ENCODE peak calls at places on chromosome 6, in four cellular contexts. K is A549, Y is endothelial cell of umbilical vein, E is HepG2. M is an unnamed sample.

GRCh38 chr6:150008588-150008987 is 16.7 kb downstream of the RAET1L start:
- DNase-seq in K (peak; percentile 47), Y (no peak), E (no peak), M (peak; percentile 17)

GRCh38 chr6:24879351-24879750 is 56.4 kb downstream of the RIPOR2 start:
- DNase-seq in K (no peak), Y (no peak), E (no peak), M (no peak)

GRCh38 chr6:16758163-16758975 is 2.9 kb downstream of the ATXN1 start:
- DNase-seq in K (no peak), Y (no peak), E (peak; percentile 66), M (peak; percentile 73)

GRCh38 chr6:105879902-105880547 is 206.1 kb upstream of the PRDM1 start:
- DNase-seq in K (no peak), Y (no peak), E (no peak), M (peak; percentile 89)

GRCh38 chr6:44271406-44271723 is 1.1 kb downstream of the TMEM151B start:
- DNase-seq in K (no peak), Y (no peak), E (no peak), M (no peak)

GRCh38 chr6:160238234-160238633 is 20.4 kb downstream of the SLC22A2 start:
- DNase-seq in K (no peak), Y (no peak), E (no peak), M (no peak)

GRCh38 chr6:165718486-165718885 is 55.4 kb upstream of the PDE10A start:
- DNase-seq in K (no peak), Y (peak; percentile 70), E (no peak), M (no peak)

GRCh38 chr6:145148392-145149175 is 586.7 kb downstream of the EPM2A start:
- DNase-seq in K (peak; percentile 2), Y (no peak), E (peak; percentile 36), M (peak; percentile 93)

GRCh38 chr6:82364087-82365010 is 732 bp downstream of the TPBG start:
- DNase-seq in K (peak; percentile 44), Y (peak; percentile 13), E (no peak), M (no peak)

GRCh38 chr6:77466055-77467028 is 3.1 kb upstream of the HTR1B start:
- DNase-seq in K (peak; percentile 15), Y (peak; percentile 77), E (peak; percentile 20), M (peak; percentile 15)

GRCh38 chr6:103113416-103113815 is 1719.9 kb downstream of the GRIK2 start:
- DNase-seq in K (no peak), Y (no peak), E (no peak), M (no peak)

GRCh38 chr6:98039876-98040605 is 757.0 kb upstream of the MMS22L start:
- DNase-seq in K (no peak), Y (no peak), E (no peak), M (peak; percentile 11)

GRCh38 chr6:109322825-109323580 is 59.3 kb downstream of the CD164 start:
- DNase-seq in K (no peak), Y (no peak), E (no peak), M (peak; percentile 72)

GRCh38 chr6:73657201-73657600 is 3.4 kb upstream of the SLC17A5 start:
- DNase-seq in K (no peak), Y (no peak), E (no peak), M (no peak)

GRCh38 chr6:108560463-108561308 is at the start of gene FOXO3:
- DNase-seq in K (peak; percentile 63), Y (peak; percentile 90), E (peak; percentile 72), M (peak; percentile 95)

GRCh38 chr6:141758430-141758829 is 374.3 kb upstream of the GJE1 start:
- DNase-seq in K (no peak), Y (no peak), E (no peak), M (no peak)

GRCh38 chr6:39208233-39208720 is 21.0 kb downstream of the KCNK5 start:
- DNase-seq in K (no peak), Y (no peak), E (no peak), M (no peak)

GRCh38 chr6:121711472-121711871 is 276.0 kb downstream of the GJA1 start:
- DNase-seq in K (no peak), Y (peak; percentile 90), E (no peak), M (no peak)

GRCh38 chr6:148364056-148364844 is 21.6 kb downstream of the SASH1 start:
- DNase-seq in K (no peak), Y (peak; percentile 97), E (no peak), M (no peak)

GRCh38 chr6:148249160-148249559 is 93.5 kb upstream of the SASH1 start:
- DNase-seq in K (no peak), Y (no peak), E (no peak), M (no peak)

GRCh38 chr6:116309001-116309400 is 29.3 kb upstream of the TSPYL1 start:
- DNase-seq in K (no peak), Y (no peak), E (no peak), M (no peak)

GRCh38 chr6:48476257-48476656 is 365.3 kb upstream of the PTCHD4 start:
- DNase-seq in K (no peak), Y (peak; percentile 45), E (peak; percentile 32), M (peak; percentile 2)
- TF ChIP-seq CTCF in K (peak; percentile 15), Y (peak; percentile 6), E (peak; percentile 64), M (no peak)

GRCh38 chr6:33323623-33323948 is 6.0 kb upstream of the ZBTB22 start:
- DNase-seq in K (no peak), Y (no peak), E (no peak), M (no peak)

GRCh38 chr6:33319939-33320314 is 2.4 kb upstream of the ZBTB22 start:
- DNase-seq in K (no peak), Y (no peak), E (no peak), M (no peak)

GRCh38 chr6:33320315-33321181 is 3.0 kb upstream of the ZBTB22 start:
- DNase-seq in K (no peak), Y (peak; percentile 66), E (no peak), M (no peak)

GRCh38 chr6:33318426-33319073 is 1.0 kb upstream of the ZBTB22 start:
- DNase-seq in K (no peak), Y (no peak), E (no peak), M (no peak)

GRCh38 chr6:33321227-33321626 is 3.7 kb upstream of the ZBTB22 start:
- DNase-seq in K (no peak), Y (no peak), E (no peak), M (no peak)
- H3K4me3 ChIP-seq in K (no peak overlapping the region), Y (no peak overlapping the region), E (no peak overlapping the region), M (peak overlapping the region; percentile 93)

GRCh38 chr6:92538296-92538695 is 881.1 kb downstream of the EPHA7 start:
- DNase-seq in K (no peak), Y (peak; percentile 73), E (no peak), M (no peak)
- TF ChIP-seq MYC in K (no peak), Y (no peak), E (no peak), M (no peak)

DNA sequence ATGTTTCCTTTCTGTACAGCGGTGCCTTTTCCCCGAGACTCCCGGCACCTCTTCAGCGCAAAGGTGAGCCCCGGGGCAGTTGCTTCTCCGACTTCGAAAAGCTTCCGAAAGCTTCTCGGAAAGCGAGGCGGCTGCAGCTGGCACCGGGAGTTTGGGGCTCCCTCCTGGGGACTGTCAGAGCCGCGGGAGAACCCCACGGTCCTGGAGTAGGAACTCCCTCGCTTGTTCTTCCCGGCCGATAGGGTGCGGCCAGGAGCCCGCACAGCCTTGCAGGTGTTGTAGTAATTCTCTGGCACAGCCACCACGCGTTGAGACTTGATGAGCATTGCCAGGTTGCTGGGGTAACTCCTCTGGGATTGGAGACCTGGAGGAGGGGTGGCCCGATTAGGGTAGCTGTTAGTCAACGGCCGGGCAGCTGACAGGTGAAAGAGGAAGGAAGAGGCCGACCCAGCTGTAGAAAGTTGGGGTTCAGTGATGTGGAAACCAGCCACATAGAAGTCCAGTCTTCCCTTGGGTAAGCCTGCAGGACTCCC is 708 bp downstream of the KDM1B start:
- DNase-seq in K (peak; percentile 76), Y (peak; percentile 40), E (peak; percentile 85), M (peak; percentile 77)
- TF ChIP-seq CTCF in K (peak; percentile 22), Y (no peak), E (peak; percentile 73), M (peak; percentile 12)

GRCh38 chr6:4316867-4317400 is 181.6 kb upstream of the ECI2 start:
- DNase-seq in K (no peak), Y (peak; percentile 91), E (no peak), M (peak; percentile 83)
- H3K4me3 ChIP-seq in K (no peak overlapping the region), Y (no peak overlapping the region), E (no peak overlapping the region), M (no peak overlapping the region)

GRCh38 chr6:4359108-4359710 is 223.8 kb upstream of the ECI2 start:
- DNase-seq in K (no peak), Y (no peak), E (no peak), M (no peak)

GRCh38 chr6:4360920-4361319 is 225.5 kb upstream of the ECI2 start:
- DNase-seq in K (no peak), Y (no peak), E (no peak), M (no peak)

GRCh38 chr6:4356899-4357659 is 221.7 kb upstream of the ECI2 start:
- DNase-seq in K (no peak), Y (no peak), E (no peak), M (no peak)

GRCh38 chr6:4355241-4355640 is 219.9 kb upstream of the ECI2 start:
- DNase-seq in K (peak; percentile 65), Y (peak; percentile 61), E (no peak), M (no peak)

GRCh38 chr6:4358414-4359107 is 223.2 kb upstream of the ECI2 start:
- DNase-seq in K (peak; percentile 90), Y (peak; percentile 99), E (peak; percentile 88), M (peak; percentile 90)
- TF ChIP-seq MYC in K (no peak), Y (peak; percentile 27), E (no peak), M (no peak)

GRCh38 chr6:23081701-23082100 is 512.3 kb downstream of the HDGFL1 start:
- DNase-seq in K (no peak), Y (no peak), E (no peak), M (peak; percentile 4)
- TF ChIP-seq CTCF in K (no peak), Y (no peak), E (no peak), M (no peak)

DNA sequence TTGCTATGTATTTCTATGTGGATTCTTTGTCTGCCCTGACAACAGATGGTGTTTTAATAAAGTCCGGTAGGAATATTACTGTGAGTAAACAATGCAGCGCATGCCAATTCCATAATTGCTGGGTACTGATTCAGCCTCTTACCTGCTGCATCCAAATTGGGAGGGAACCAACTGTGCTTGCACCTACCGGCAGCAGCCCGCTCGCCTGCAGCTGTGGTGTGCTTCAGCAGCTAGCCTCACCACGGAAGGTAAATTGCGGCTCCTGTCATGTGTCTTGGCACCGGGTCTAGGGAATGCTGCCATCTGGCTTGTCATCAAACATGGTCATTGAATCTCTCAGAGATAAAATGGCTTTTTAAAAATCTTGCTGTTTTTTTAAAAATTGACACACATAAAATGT is 704.8 kb upstream of the SLC35B3 start:
- DNase-seq in K (no peak), Y (no peak), E (no peak), M (no peak)
- H3K4me3 ChIP-seq in K (no peak overlapping the region), Y (no peak overlapping the region), E (no peak overlapping the region), M (no peak overlapping the region)

GRCh38 chr6:70131528-70131927 is 171.4 kb downstream of the COL9A1 start:
- DNase-seq in K (no peak), Y (no peak), E (no peak), M (no peak)
- TF ChIP-seq MYC in K (no peak), Y (no peak), E (no peak), M (no peak)